ENCODE peak calls at places on chromosome 18, in ten cellular contexts. G is stimulated activated CD4-positive, alpha-beta T cell treated with anti-CD3 and anti-CD28 coated beads, Interleukin-4, amount 100 ng/mL, for 48 hours; I is NCI-H460; C is ACHN; U is CD4-positive, alpha-beta memory T cell; Q is natural killer cell treated with Interleukin-12 subunit alpha and Interleukin-12 subunit beta and Interleukin-15 and Interleukin-18, amount 100 ng/mL, for 72 hours; P is sigmoid colon; K is AG04450; D is fibroblast of the conjunctiva; Z is T-helper 1 cell. A is an unnamed sample.

GRCh38 chr18:54129448-54130134 is 94.9 kb downstream of the MBD2 start:
- DNase-seq in Q (no peak), K (no peak), U (no peak), I (no peak), G (no peak), Z (no peak), C (no peak), P (no peak), D (no peak), A (no peak)

GRCh38 chr18:27713037-27713726 is 463.7 kb downstream of the CDH2 start:
- DNase-seq in Q (no peak), Z (no peak), G (no peak), P (no peak), D (no peak), U (no peak), I (no peak), C (no peak), K (no peak), A (no peak)

GRCh38 chr18:8673276-8674209 is 31.8 kb upstream of the MTCL1 start:
- DNase-seq in C (no peak), U (no peak), D (no peak), Z (no peak), I (no peak), P (no peak), K (no peak), G (no peak), Q (no peak), A (no peak)

GRCh38 chr18:24270937-24271380 is 126.7 kb downstream of the OSBPL1A start:
- DNase-seq in Z (no peak), P (no peak), C (peak), U (no peak), D (no peak), Q (no peak), K (no peak), G (no peak), I (peak), A (no peak)

GRCh38 chr18:35245719-35246317 is 5.0 kb downstream of the ZNF397 start:
- DNase-seq in U (no peak), G (no peak), P (no peak), K (no peak), I (no peak), Z (no peak), D (no peak), C (no peak), Q (no peak), A (no peak)

GRCh38 chr18:59469463-59470180 is 110.6 kb upstream of the LMAN1 start:
- DNase-seq in G (no peak), K (no peak), I (no peak), P (no peak), Z (no peak), D (no peak), C (no peak), Q (no peak), U (no peak), A (no peak)

GRCh38 chr18:48878471-48878870 is 72.3 kb downstream of the SMAD7 start:
- DNase-seq in G (no peak), Z (no peak), K (no peak), C (no peak), Q (peak), P (peak), I (no peak), U (no peak), D (no peak), A (no peak)

GRCh38 chr18:29892960-29893558 is 1149.5 kb downstream of the DSC3 start:
- DNase-seq in P (no peak), G (no peak), C (peak), Q (no peak), D (no peak), K (no peak), U (no peak), I (peak), Z (no peak), A (no peak)

GRCh38 chr18:49062832-49063226 is 112.1 kb upstream of the SMAD7 start:
- DNase-seq in I (no peak), K (no peak), D (no peak), U (no peak), G (no peak), Z (no peak), Q (no peak), C (no peak), P (no peak), A (no peak)

GRCh38 chr18:74942319-74942910 is 266.5 kb downstream of the PTGR3 start:
- DNase-seq in K (no peak), Q (no peak), C (no peak), I (no peak), P (no peak), D (no peak), U (peak), G (peak), Z (no peak), A (peak)

GRCh38 chr18:54717673-54718435 is 110.4 kb upstream of the RAB27B start:
- DNase-seq in Z (peak), I (no peak), U (peak), D (no peak), C (no peak), G (peak), Q (peak), P (no peak), K (no peak), A (no peak)

GRCh38 chr18:34871435-34871834 is 161.3 kb downstream of the DTNA start:
- DNase-seq in P (no peak), U (no peak), D (no peak), C (peak), Q (no peak), G (no peak), K (no peak), I (no peak), Z (no peak), A (no peak)

GRCh38 chr18:59921384-59921891 is 21.6 kb downstream of the PMAIP1 start:
- DNase-seq in D (no peak), Z (no peak), U (peak), K (no peak), G (peak), C (no peak), Q (peak), I (no peak), P (no peak), A (peak)

GRCh38 chr18:65287642-65288041 is 463.2 kb upstream of the CDH7 start:
- DNase-seq in I (no peak), C (no peak), G (no peak), Q (no peak), K (no peak), P (no peak), Z (no peak), D (no peak), U (no peak), A (no peak)

GRCh38 chr18:41524674-41525470 is 430.2 kb upstream of the PIK3C3 start:
- DNase-seq in Z (no peak), I (no peak), D (no peak), U (no peak), K (no peak), P (no peak), C (no peak), G (no peak), Q (no peak), A (no peak)

GRCh38 chr18:51425475-51425874 is 228.0 kb upstream of the MEX3C start:
- DNase-seq in Q (no peak), I (no peak), P (no peak), C (no peak), D (no peak), K (no peak), U (no peak), G (no peak), Z (no peak), A (no peak)

GRCh38 chr18:79454034-79454735 is 58.5 kb downstream of the NFATC1 start:
- DNase-seq in D (no peak), Q (no peak), U (no peak), G (no peak), K (no peak), P (no peak), I (no peak), Z (no peak), C (no peak), A (no peak)

GRCh38 chr18:37065221-37065620 is 236.3 kb downstream of the KIAA1328 start:
- DNase-seq in P (no peak), G (no peak), I (no peak), U (no peak), K (no peak), C (no peak), Z (no peak), Q (no peak), D (no peak), A (no peak)

GRCh38 chr18:62784338-62784965 is 69.1 kb downstream of the PHLPP1 start:
- DNase-seq in G (no peak), Q (no peak), I (no peak), U (no peak), K (no peak), P (no peak), D (no peak), Z (no peak), C (no peak), A (no peak)

GRCh38 chr18:25832008-25832604 is 258.3 kb downstream of the SS18 start:
- DNase-seq in G (no peak), K (peak), P (no peak), I (peak), Q (no peak), Z (no peak), C (peak), D (peak), U (no peak), A (no peak)

GRCh38 chr18:27921904-27922541 is 254.9 kb downstream of the CDH2 start:
- DNase-seq in I (peak), P (no peak), C (peak), D (peak), Z (no peak), G (no peak), K (peak), Q (no peak), U (peak), A (no peak)

GRCh38 chr18:36454848-36455458 is 157.4 kb downstream of the FHOD3 start:
- DNase-seq in Z (no peak), U (no peak), C (no peak), I (no peak), G (no peak), D (no peak), P (no peak), K (no peak), Q (no peak), A (no peak)

GRCh38 chr18:25561923-25562322 is 210.0 kb upstream of the ZNF521 start:
- DNase-seq in D (no peak), I (no peak), Z (no peak), P (no peak), C (peak), G (no peak), Q (no peak), U (no peak), K (peak), A (no peak)

GRCh38 chr18:21110667-21111350 is 804 bp downstream of the ROCK1 start:
- DNase-seq in P (peak), Z (peak), K (no peak), D (no peak), G (peak), U (peak), C (peak), Q (peak), I (no peak), A (peak)

GRCh38 chr18:61972389-61973264 is 79.8 kb upstream of the RNF152 start:
- DNase-seq in D (no peak), K (no peak), U (no peak), I (no peak), Q (no peak), P (no peak), Z (no peak), G (no peak), C (no peak), A (no peak)

GRCh38 chr18:31101148-31102019 is 837 bp downstream of the DSC2 start:
- DNase-seq in G (no peak), D (no peak), P (peak), Q (no peak), Z (no peak), C (peak), K (no peak), U (no peak), I (no peak), A (no peak)

GRCh38 chr18:5955861-5956260 is 60.5 kb upstream of the TMEM200C start:
- DNase-seq in P (no peak), I (no peak), K (no peak), Q (no peak), U (no peak), C (no peak), Z (no peak), D (no peak), G (no peak), A (no peak)

GRCh38 chr18:49212819-49213218 is 247.6 kb downstream of the DYM start:
- DNase-seq in I (no peak), K (no peak), G (no peak), U (no peak), Z (no peak), D (peak), P (no peak), Q (no peak), C (no peak), A (no peak)